ENCODE peak calls at places on chromosomes 7 and 10, in nine cellular contexts. One of them, this sample, is unnamed.

GRCh38 chr10:35259769-35260397 is 76.4 kb upstream of the CCNY start:
- DNase-seq in NCI-H1092 treated with DMSO at 0.1 percent for 48 hours: no peak
- DNase-seq in NCI-H345: no peak
- DNase-seq in AML-193: no peak
- DNase-seq in HT1080: peak; percentile 93
- DNase-seq in Peyer's patch: no peak
- DNase-seq in AG08395: peak; percentile 92
- DNase-seq in activated CD4-positive, alpha-beta T cell treated with anti-CD3 and anti-CD28 coated beads for 1 hour: no peak
- DNase-seq in right lobe of liver: no peak
- DNase-seq in this sample: no peak

GRCh38 chr10:24483701-24484100 is 240.0 kb downstream of the ARHGAP21 start:
- DNase-seq in HT1080: peak; percentile 91
- DNase-seq in activated CD4-positive, alpha-beta T cell treated with anti-CD3 and anti-CD28 coated beads for 1 hour: no peak
- DNase-seq in AG08395: peak; percentile 87
- DNase-seq in right lobe of liver: no peak
- DNase-seq in Peyer's patch: peak; percentile 85
- DNase-seq in NCI-H345: no peak
- DNase-seq in AML-193: peak; percentile 61
- DNase-seq in NCI-H1092 treated with DMSO at 0.1 percent for 48 hours: no peak
- DNase-seq in this sample: no peak

GRCh38 chr10:36349445-36350063 is 707.5 kb upstream of the FZD8 start:
- DNase-seq in HT1080: peak; percentile 60
- DNase-seq in AG08395: peak; percentile 87
- DNase-seq in NCI-H1092 treated with DMSO at 0.1 percent for 48 hours: no peak
- DNase-seq in NCI-H345: no peak
- DNase-seq in AML-193: no peak
- DNase-seq in activated CD4-positive, alpha-beta T cell treated with anti-CD3 and anti-CD28 coated beads for 1 hour: no peak
- DNase-seq in Peyer's patch: no peak
- DNase-seq in right lobe of liver: no peak
- DNase-seq in this sample: no peak

GRCh38 chr7:29289156-29290021 is 94.8 kb downstream of the CHN2 start:
- DNase-seq in AG08395: peak; percentile 21
- DNase-seq in AML-193: peak; percentile 65
- DNase-seq in HT1080: peak; percentile 31
- DNase-seq in activated CD4-positive, alpha-beta T cell treated with anti-CD3 and anti-CD28 coated beads for 1 hour: no peak
- DNase-seq in Peyer's patch: no peak
- DNase-seq in NCI-H1092 treated with DMSO at 0.1 percent for 48 hours: peak; percentile 94
- DNase-seq in NCI-H345: peak; percentile 87
- DNase-seq in right lobe of liver: no peak
- DNase-seq in this sample: peak; percentile 76

GRCh38 chr10:26970667-26971066 is 109.9 kb upstream of the ABI1 start:
- DNase-seq in Peyer's patch: no peak
- DNase-seq in AG08395: no peak
- DNase-seq in activated CD4-positive, alpha-beta T cell treated with anti-CD3 and anti-CD28 coated beads for 1 hour: no peak
- DNase-seq in right lobe of liver: no peak
- DNase-seq in AML-193: no peak
- DNase-seq in NCI-H345: no peak
- DNase-seq in NCI-H1092 treated with DMSO at 0.1 percent for 48 hours: no peak
- DNase-seq in HT1080: no peak
- DNase-seq in this sample: no peak

GRCh38 chr7:127751062-127751722 is 99.2 kb downstream of the SND1 start:
- DNase-seq in activated CD4-positive, alpha-beta T cell treated with anti-CD3 and anti-CD28 coated beads for 1 hour: no peak
- DNase-seq in AML-193: peak; percentile 54
- DNase-seq in NCI-H345: peak; percentile 6
- DNase-seq in HT1080: no peak
- DNase-seq in AG08395: peak; percentile 57
- DNase-seq in right lobe of liver: no peak
- DNase-seq in NCI-H1092 treated with DMSO at 0.1 percent for 48 hours: no peak
- DNase-seq in Peyer's patch: no peak
- DNase-seq in this sample: no peak

GRCh38 chr10:114367041-114367675 is 37.1 kb downstream of the AFAP1L2 start:
- DNase-seq in activated CD4-positive, alpha-beta T cell treated with anti-CD3 and anti-CD28 coated beads for 1 hour: no peak
- DNase-seq in AG08395: no peak
- DNase-seq in AML-193: no peak
- DNase-seq in Peyer's patch: no peak
- DNase-seq in NCI-H1092 treated with DMSO at 0.1 percent for 48 hours: no peak
- DNase-seq in right lobe of liver: no peak
- DNase-seq in NCI-H345: no peak
- DNase-seq in HT1080: peak; percentile 51
- DNase-seq in this sample: no peak

GRCh38 chr7:112481833-112482669 is 1.3 kb downstream of the LSMEM1 start:
- DNase-seq in NCI-H1092 treated with DMSO at 0.1 percent for 48 hours: no peak
- DNase-seq in AG08395: peak; percentile 86
- DNase-seq in activated CD4-positive, alpha-beta T cell treated with anti-CD3 and anti-CD28 coated beads for 1 hour: no peak
- DNase-seq in Peyer's patch: no peak
- DNase-seq in NCI-H345: no peak
- DNase-seq in right lobe of liver: no peak
- DNase-seq in AML-193: no peak
- DNase-seq in HT1080: peak; percentile 90
- DNase-seq in this sample: no peak

GRCh38 chr10:75367098-75367497 is 34.5 kb downstream of the ZNF503 start:
- DNase-seq in activated CD4-positive, alpha-beta T cell treated with anti-CD3 and anti-CD28 coated beads for 1 hour: no peak
- DNase-seq in NCI-H345: no peak
- DNase-seq in Peyer's patch: no peak
- DNase-seq in AG08395: no peak
- DNase-seq in NCI-H1092 treated with DMSO at 0.1 percent for 48 hours: no peak
- DNase-seq in AML-193: no peak
- DNase-seq in HT1080: no peak
- DNase-seq in right lobe of liver: no peak
- DNase-seq in this sample: no peak

GRCh38 chr7:22109761-22110160 is 164.1 kb upstream of the CDCA7L start:
- DNase-seq in right lobe of liver: no peak
- DNase-seq in AML-193: no peak
- DNase-seq in activated CD4-positive, alpha-beta T cell treated with anti-CD3 and anti-CD28 coated beads for 1 hour: no peak
- DNase-seq in Peyer's patch: peak; percentile 62
- DNase-seq in AG08395: peak; percentile 27
- DNase-seq in HT1080: no peak
- DNase-seq in NCI-H345: peak; percentile 7
- DNase-seq in NCI-H1092 treated with DMSO at 0.1 percent for 48 hours: no peak
- DNase-seq in this sample: no peak

GRCh38 chr10:79505771-79506351 is 6.5 kb upstream of the EIF5AL1 start:
- DNase-seq in NCI-H345: no peak
- DNase-seq in Peyer's patch: no peak
- DNase-seq in NCI-H1092 treated with DMSO at 0.1 percent for 48 hours: no peak
- DNase-seq in AML-193: no peak
- DNase-seq in activated CD4-positive, alpha-beta T cell treated with anti-CD3 and anti-CD28 coated beads for 1 hour: no peak
- DNase-seq in AG08395: peak; percentile 1
- DNase-seq in right lobe of liver: no peak
- DNase-seq in HT1080: no peak
- DNase-seq in this sample: no peak

GRCh38 chr10:62076872-62077271 is 175.4 kb downstream of the ARID5B start:
- DNase-seq in NCI-H345: no peak
- DNase-seq in AML-193: no peak
- DNase-seq in activated CD4-positive, alpha-beta T cell treated with anti-CD3 and anti-CD28 coated beads for 1 hour: no peak
- DNase-seq in right lobe of liver: no peak
- DNase-seq in AG08395: peak; percentile 57
- DNase-seq in NCI-H1092 treated with DMSO at 0.1 percent for 48 hours: no peak
- DNase-seq in HT1080: peak; percentile 90
- DNase-seq in Peyer's patch: no peak
- DNase-seq in this sample: no peak

GRCh38 chr7:1897076-1897860 is 227.2 kb downstream of the ELFN1 start:
- DNase-seq in right lobe of liver: peak; percentile 46
- DNase-seq in AG08395: no peak
- DNase-seq in HT1080: no peak
- DNase-seq in NCI-H345: no peak
- DNase-seq in activated CD4-positive, alpha-beta T cell treated with anti-CD3 and anti-CD28 coated beads for 1 hour: no peak
- DNase-seq in NCI-H1092 treated with DMSO at 0.1 percent for 48 hours: no peak
- DNase-seq in Peyer's patch: no peak
- DNase-seq in AML-193: no peak
- DNase-seq in this sample: no peak

GRCh38 chr10:110530131-110530831 is 32.6 kb downstream of the DUSP5 start:
- DNase-seq in Peyer's patch: peak; percentile 67
- DNase-seq in NCI-H1092 treated with DMSO at 0.1 percent for 48 hours: no peak
- DNase-seq in AG08395: peak; percentile 83
- DNase-seq in NCI-H345: peak; percentile 36
- DNase-seq in HT1080: peak; percentile 87
- DNase-seq in AML-193: no peak
- DNase-seq in right lobe of liver: peak; percentile 60
- DNase-seq in activated CD4-positive, alpha-beta T cell treated with anti-CD3 and anti-CD28 coated beads for 1 hour: no peak
- DNase-seq in this sample: peak; percentile 76

GRCh38 chr10:26797340-26797739 is 63.4 kb downstream of the ABI1 start:
- DNase-seq in NCI-H345: no peak
- DNase-seq in NCI-H1092 treated with DMSO at 0.1 percent for 48 hours: no peak
- DNase-seq in activated CD4-positive, alpha-beta T cell treated with anti-CD3 and anti-CD28 coated beads for 1 hour: no peak
- DNase-seq in AG08395: no peak
- DNase-seq in right lobe of liver: no peak
- DNase-seq in HT1080: no peak
- DNase-seq in Peyer's patch: no peak
- DNase-seq in AML-193: no peak
- DNase-seq in this sample: no peak

GRCh38 chr7:155226261-155227003 is 71.2 kb upstream of the INSIG1 start:
- DNase-seq in NCI-H1092 treated with DMSO at 0.1 percent for 48 hours: no peak
- DNase-seq in right lobe of liver: peak; percentile 48
- DNase-seq in AG08395: no peak
- DNase-seq in AML-193: no peak
- DNase-seq in Peyer's patch: no peak
- DNase-seq in HT1080: no peak
- DNase-seq in NCI-H345: no peak
- DNase-seq in activated CD4-positive, alpha-beta T cell treated with anti-CD3 and anti-CD28 coated beads for 1 hour: no peak
- DNase-seq in this sample: peak; percentile 70

GRCh38 chr10:119970107-119970506 is 77.6 kb downstream of the SEC23IP start:
- DNase-seq in HT1080: no peak
- DNase-seq in AG08395: no peak
- DNase-seq in NCI-H345: no peak
- DNase-seq in activated CD4-positive, alpha-beta T cell treated with anti-CD3 and anti-CD28 coated beads for 1 hour: no peak
- DNase-seq in right lobe of liver: no peak
- DNase-seq in NCI-H1092 treated with DMSO at 0.1 percent for 48 hours: no peak
- DNase-seq in AML-193: no peak
- DNase-seq in Peyer's patch: no peak
- DNase-seq in this sample: no peak

GRCh38 chr7:24786306-24786705 is 29.0 kb upstream of the GSDME start:
- DNase-seq in AG08395: no peak
- DNase-seq in NCI-H1092 treated with DMSO at 0.1 percent for 48 hours: no peak
- DNase-seq in right lobe of liver: no peak
- DNase-seq in Peyer's patch: no peak
- DNase-seq in HT1080: no peak
- DNase-seq in NCI-H345: no peak
- DNase-seq in AML-193: peak; percentile 39
- DNase-seq in activated CD4-positive, alpha-beta T cell treated with anti-CD3 and anti-CD28 coated beads for 1 hour: no peak
- DNase-seq in this sample: no peak

GRCh38 chr7:25260862-25261454 is 32.7 kb upstream of the NPVF start:
- DNase-seq in HT1080: peak; percentile 21
- DNase-seq in Peyer's patch: no peak
- DNase-seq in activated CD4-positive, alpha-beta T cell treated with anti-CD3 and anti-CD28 coated beads for 1 hour: no peak
- DNase-seq in right lobe of liver: no peak
- DNase-seq in NCI-H345: no peak
- DNase-seq in NCI-H1092 treated with DMSO at 0.1 percent for 48 hours: peak; percentile 48
- DNase-seq in AML-193: peak; percentile 33
- DNase-seq in AG08395: peak; percentile 61
- DNase-seq in this sample: no peak

GRCh38 chr7:36535866-36536664 is 146.4 kb downstream of the ANLN start:
- DNase-seq in NCI-H345: no peak
- DNase-seq in HT1080: peak; percentile 77
- DNase-seq in right lobe of liver: no peak
- DNase-seq in AML-193: no peak
- DNase-seq in activated CD4-positive, alpha-beta T cell treated with anti-CD3 and anti-CD28 coated beads for 1 hour: no peak
- DNase-seq in AG08395: no peak
- DNase-seq in NCI-H1092 treated with DMSO at 0.1 percent for 48 hours: no peak
- DNase-seq in Peyer's patch: no peak
- DNase-seq in this sample: no peak

GRCh38 chr10:124350806-124351205 is 67.9 kb downstream of the OAT start:
- DNase-seq in NCI-H345: no peak
- DNase-seq in AML-193: no peak
- DNase-seq in AG08395: no peak
- DNase-seq in Peyer's patch: peak; percentile 24
- DNase-seq in activated CD4-positive, alpha-beta T cell treated with anti-CD3 and anti-CD28 coated beads for 1 hour: no peak
- DNase-seq in NCI-H1092 treated with DMSO at 0.1 percent for 48 hours: no peak
- DNase-seq in HT1080: no peak
- DNase-seq in right lobe of liver: no peak
- DNase-seq in this sample: peak; percentile 29

GRCh38 chr10:73910764-73911552 is at the start of gene PLAU:
- DNase-seq in HT1080: peak; percentile 68
- DNase-seq in NCI-H1092 treated with DMSO at 0.1 percent for 48 hours: no peak
- DNase-seq in Peyer's patch: peak; percentile 65
- DNase-seq in activated CD4-positive, alpha-beta T cell treated with anti-CD3 and anti-CD28 coated beads for 1 hour: no peak
- DNase-seq in AG08395: peak; percentile 28
- DNase-seq in right lobe of liver: peak; percentile 73
- DNase-seq in AML-193: peak; percentile 46
- DNase-seq in NCI-H345: peak; percentile 21
- DNase-seq in this sample: peak; percentile 92

GRCh38 chr7:71096341-71096740 is 35.6 kb upstream of the GALNT17 start:
- DNase-seq in right lobe of liver: no peak
- DNase-seq in activated CD4-positive, alpha-beta T cell treated with anti-CD3 and anti-CD28 coated beads for 1 hour: no peak
- DNase-seq in AML-193: no peak
- DNase-seq in Peyer's patch: no peak
- DNase-seq in NCI-H1092 treated with DMSO at 0.1 percent for 48 hours: no peak
- DNase-seq in NCI-H345: no peak
- DNase-seq in HT1080: no peak
- DNase-seq in AG08395: no peak
- DNase-seq in this sample: no peak

GRCh38 chr10:68231916-68232315 is at the start of gene ATOH7:
- DNase-seq in AG08395: no peak
- DNase-seq in activated CD4-positive, alpha-beta T cell treated with anti-CD3 and anti-CD28 coated beads for 1 hour: no peak
- DNase-seq in right lobe of liver: no peak
- DNase-seq in AML-193: no peak
- DNase-seq in NCI-H1092 treated with DMSO at 0.1 percent for 48 hours: no peak
- DNase-seq in NCI-H345: no peak
- DNase-seq in Peyer's patch: no peak
- DNase-seq in HT1080: no peak
- DNase-seq in this sample: no peak

GRCh38 chr7:11557627-11558026 is 274.4 kb downstream of the THSD7A start:
- DNase-seq in right lobe of liver: no peak
- DNase-seq in activated CD4-positive, alpha-beta T cell treated with anti-CD3 and anti-CD28 coated beads for 1 hour: no peak
- DNase-seq in HT1080: peak; percentile 35
- DNase-seq in AML-193: peak; percentile 85
- DNase-seq in NCI-H345: no peak
- DNase-seq in Peyer's patch: no peak
- DNase-seq in AG08395: no peak
- DNase-seq in NCI-H1092 treated with DMSO at 0.1 percent for 48 hours: no peak
- DNase-seq in this sample: no peak

GRCh38 chr7:141208539-141208938 is 134.7 kb downstream of the TMEM178B start:
- DNase-seq in activated CD4-positive, alpha-beta T cell treated with anti-CD3 and anti-CD28 coated beads for 1 hour: no peak
- DNase-seq in NCI-H345: peak; percentile 25
- DNase-seq in HT1080: no peak
- DNase-seq in AG08395: no peak
- DNase-seq in AML-193: no peak
- DNase-seq in Peyer's patch: no peak
- DNase-seq in NCI-H1092 treated with DMSO at 0.1 percent for 48 hours: peak; percentile 51
- DNase-seq in right lobe of liver: no peak
- DNase-seq in this sample: no peak